ENCODE peak calls at places on chromosomes 3 and 15, in eight cellular contexts. M, V, E, H, N, K, R and O are unnamed samples.

GRCh38 chr15:74144153-74144775 is 13.9 kb downstream of the ISLR2 start:
- DNase-seq in R (no peak), E (peak), N (no peak), V (no peak), K (no peak), H (no peak), M (no peak), O (no peak)

GRCh38 chr3:56862352-56863062 is 60.8 kb upstream of the ARHGEF3 start:
- DNase-seq in V (no peak), N (peak), E (no peak), K (no peak), M (no peak), H (no peak), R (no peak), O (no peak)

GRCh38 chr3:59341441-59341840 is 291.6 kb upstream of the CFAP20DC start:
- DNase-seq in K (no peak), R (no peak), M (no peak), H (no peak), E (no peak), N (no peak), V (no peak), O (no peak)

GRCh38 chr3:183591881-183592521 is 36.5 kb upstream of the KLHL6 start:
- DNase-seq in R (no peak), K (no peak), V (no peak), M (no peak), N (no peak), H (no peak), E (no peak), O (no peak)

GRCh38 chr3:23662079-23662617 is 143.6 kb upstream of the UBE2E1 start:
- DNase-seq in E (no peak), H (no peak), M (no peak), V (no peak), K (no peak), N (peak), R (no peak), O (no peak)

GRCh38 chr3:129599607-129600006 is 6.9 kb downstream of the PLXND1 start:
- DNase-seq in R (peak), K (no peak), M (peak), N (peak), E (no peak), V (no peak), H (no peak), O (peak)

GRCh38 chr3:78728406-78729145 is 1039.2 kb downstream of the ROBO1 start:
- DNase-seq in M (no peak), H (no peak), K (peak), V (peak), E (peak), N (peak), R (peak), O (peak)

GRCh38 chr3:42498034-42498433 is 4.4 kb upstream of the VIPR1 start:
- DNase-seq in K (peak), E (no peak), R (no peak), H (no peak), V (no peak), M (no peak), N (no peak), O (no peak)

GRCh38 chr3:57512174-57512573 is 32.0 kb downstream of the DNAH12 start:
- DNase-seq in V (no peak), M (no peak), H (no peak), K (no peak), E (no peak), R (no peak), N (peak), O (no peak)

GRCh38 chr3:194281766-194282165 is 69.4 kb downstream of the CPN2 start:
- DNase-seq in E (no peak), K (no peak), M (no peak), N (no peak), R (no peak), H (no peak), V (no peak), O (no peak)

GRCh38 chr15:95247068-95247984 is 1016.0 kb downstream of the MCTP2 start:
- DNase-seq in N (peak), H (no peak), K (no peak), E (no peak), V (no peak), M (no peak), R (no peak), O (no peak)

GRCh38 chr3:38149701-38150100 is 11.2 kb downstream of the MYD88 start:
- DNase-seq in N (no peak), R (no peak), V (no peak), M (no peak), H (no peak), E (no peak), K (no peak), O (no peak)

GRCh38 chr3:101065962-101066361 is 72.7 kb upstream of the ABI3BP start:
- DNase-seq in K (no peak), M (peak), H (no peak), N (peak), E (no peak), R (no peak), V (no peak), O (no peak)

GRCh38 chr3:73363093-73363492 is 261.6 kb downstream of the PDZRN3 start:
- DNase-seq in E (no peak), R (no peak), H (no peak), K (no peak), M (no peak), N (no peak), V (no peak), O (no peak)

GRCh38 chr3:48562367-48563095 is 1.1 kb downstream of the UCN2 start:
- DNase-seq in H (no peak), K (no peak), R (no peak), M (no peak), E (no peak), V (no peak), N (no peak), O (no peak)

GRCh38 chr3:33831053-33831452 is 32.6 kb downstream of the PDCD6IP start:
- DNase-seq in N (peak), V (no peak), E (no peak), K (no peak), H (no peak), R (no peak), M (no peak), O (no peak)

GRCh38 chr3:194245474-194245873 is 105.7 kb downstream of the CPN2 start:
- DNase-seq in N (no peak), V (no peak), R (no peak), M (no peak), H (no peak), E (no peak), K (no peak), O (no peak)

GRCh38 chr15:87610366-87610765 is 646.2 kb downstream of the NTRK3 start:
- DNase-seq in N (no peak), R (no peak), K (no peak), M (no peak), V (no peak), E (no peak), H (no peak), O (no peak)

GRCh38 chr3:45889278-45889833 is 3.0 kb downstream of the CCR9 start:
- DNase-seq in E (no peak), H (no peak), V (no peak), R (no peak), N (no peak), K (no peak), M (no peak), O (no peak)

GRCh38 chr3:101635954-101636798 is 40.8 kb downstream of the ZBTB11 start:
- DNase-seq in V (peak), H (peak), N (peak), M (peak), K (peak), E (peak), R (peak), O (peak)

GRCh38 chr3:38538773-38539353 is 42.7 kb downstream of the EXOG start:
- DNase-seq in M (no peak), R (peak), E (no peak), K (no peak), V (no peak), H (no peak), N (no peak), O (peak)

GRCh38 chr3:171875923-171876412 is 32.8 kb downstream of the TMEM212 start:
- DNase-seq in H (no peak), E (peak), R (no peak), M (no peak), N (no peak), K (no peak), V (no peak), O (no peak)

GRCh38 chr3:153595186-153595815 is 433.3 kb downstream of the RAP2B start:
- DNase-seq in R (no peak), N (peak), E (no peak), M (peak), H (no peak), V (peak), K (no peak), O (no peak)

GRCh38 chr3:22982981-22983582 is 220.0 kb upstream of the UBE2E2 start:
- DNase-seq in M (no peak), V (no peak), R (no peak), E (no peak), H (no peak), K (no peak), N (no peak), O (no peak)

GRCh38 chr15:40421246-40422157 is 15.9 kb downstream of the IVD start:
- DNase-seq in K (peak), E (no peak), N (peak), H (peak), M (peak), R (peak), V (peak), O (peak)

GRCh38 chr15:41256577-41257038 is 25.5 kb downstream of the CHP1 start:
- DNase-seq in N (no peak), H (no peak), V (no peak), M (no peak), K (peak), R (no peak), E (no peak), O (no peak)

GRCh38 chr15:47374222-47374621 is 343.1 kb upstream of the SEMA6D start:
- DNase-seq in V (no peak), R (no peak), E (no peak), K (no peak), N (no peak), H (no peak), M (no peak), O (no peak)

GRCh38 chr3:158768361-158768787 is 33.5 kb upstream of the MFSD1 start:
- DNase-seq in M (no peak), V (no peak), E (peak), N (peak), R (peak), H (no peak), K (peak), O (peak)

GRCh38 chr3:177488740-177489139 is 291.5 kb upstream of the TBL1XR1 start:
- DNase-seq in E (no peak), N (no peak), R (no peak), H (no peak), V (no peak), K (no peak), M (no peak), O (no peak)

GRCh38 chr15:89809093-89809786 is 5.4 kb downstream of the ANPEP start:
- DNase-seq in V (no peak), M (no peak), R (no peak), H (no peak), N (no peak), K (no peak), E (no peak), O (peak)

GRCh38 chr3:14548321-14548729 is 8.2 kb upstream of the GRIP2 start:
- DNase-seq in V (peak), E (no peak), H (peak), M (peak), N (peak), R (peak), K (peak), O (peak)

GRCh38 chr3:126412841-126413692 is 18.4 kb downstream of the CFAP100 start:
- DNase-seq in E (no peak), H (no peak), R (no peak), V (no peak), N (no peak), K (no peak), M (no peak), O (no peak)

GRCh38 chr3:126053513-126053912 is 30.4 kb downstream of the SLC41A3 start:
- DNase-seq in E (no peak), M (no peak), H (no peak), N (no peak), R (no peak), K (no peak), V (no peak), O (no peak)

GRCh38 chr15:33292718-33293307 is 18.0 kb upstream of the RYR3 start:
- DNase-seq in N (peak), K (peak), V (peak), R (peak), M (peak), H (peak), E (peak), O (peak)

GRCh38 chr3:38541800-38542199 is 45.7 kb downstream of the EXOG start:
- DNase-seq in K (no peak), R (peak), M (peak), E (no peak), N (peak), H (no peak), V (no peak), O (peak)

GRCh38 chr3:58013973-58014649 is 5.9 kb downstream of the FLNB start:
- DNase-seq in V (no peak), E (no peak), R (no peak), K (no peak), M (no peak), N (no peak), H (no peak), O (peak)

GRCh38 chr3:136787226-136787793 is 31.6 kb upstream of the SLC35G2 start:
- DNase-seq in R (no peak), M (no peak), V (no peak), N (peak), H (peak), E (no peak), K (peak), O (no peak)

GRCh38 chr15:64430000-64430735 is 30.2 kb upstream of the ZNF609 start:
- DNase-seq in V (peak), H (peak), K (peak), N (peak), M (no peak), R (peak), E (no peak), O (no peak)

GRCh38 chr15:95520511-95520910 is 810.0 kb upstream of the NR2F2 start:
- DNase-seq in E (no peak), V (no peak), H (no peak), K (no peak), M (no peak), N (peak), R (no peak), O (no peak)